ENCODE peak calls at places on chromosomes 16 and 17, in six cellular contexts. One of them, this sample, is unnamed.

GRCh38 chr16:64983983-64984382 is 137.9 kb downstream of the CDH11 start:
- DNase-seq in HS-5: no peak
- DNase-seq in dorsolateral prefrontal cortex: peak; percentile 56
- DNase-seq in K562: peak; percentile 5
- DNase-seq in iris pigment epithelial cell: peak; percentile 88
- DNase-seq in RPMI7951: peak; percentile 78
- DNase-seq in this sample: peak; percentile 88

GRCh38 chr17:596763-597644 is 117.6 kb downstream of the VPS53 start:
- DNase-seq in iris pigment epithelial cell: peak; percentile 89
- DNase-seq in RPMI7951: peak; percentile 31
- DNase-seq in K562: peak; percentile 36
- DNase-seq in HS-5: no peak
- DNase-seq in dorsolateral prefrontal cortex: no peak
- DNase-seq in this sample: no peak

GRCh38 chr17:21419299-21420239 is 43.4 kb downstream of the KCNJ12 start:
- DNase-seq in RPMI7951: no peak
- DNase-seq in K562: no peak
- DNase-seq in dorsolateral prefrontal cortex: no peak
- DNase-seq in iris pigment epithelial cell: no peak
- DNase-seq in HS-5: no peak
- DNase-seq in this sample: no peak

GRCh38 chr17:17348872-17349723 is 45.9 kb downstream of the NT5M start:
- DNase-seq in K562: no peak
- DNase-seq in dorsolateral prefrontal cortex: no peak
- DNase-seq in RPMI7951: no peak
- DNase-seq in iris pigment epithelial cell: no peak
- DNase-seq in HS-5: no peak
- DNase-seq in this sample: peak; percentile 58

GRCh38 chr16:87854053-87854906 is 15.0 kb downstream of the SLC7A5 start:
- DNase-seq in dorsolateral prefrontal cortex: no peak
- DNase-seq in HS-5: no peak
- DNase-seq in RPMI7951: peak; percentile 73
- DNase-seq in K562: peak; percentile 95
- DNase-seq in iris pigment epithelial cell: no peak
- DNase-seq in this sample: peak; percentile 62

GRCh38 chr16:86676216-86676800 is 98.0 kb downstream of the FOXL1 start:
- DNase-seq in iris pigment epithelial cell: peak; percentile 77
- DNase-seq in HS-5: no peak
- DNase-seq in dorsolateral prefrontal cortex: no peak
- DNase-seq in RPMI7951: peak; percentile 85
- DNase-seq in K562: no peak
- DNase-seq in this sample: no peak

GRCh38 chr17:16478693-16479092 is 13.3 kb downstream of the LRRC75A start:
- DNase-seq in iris pigment epithelial cell: no peak
- DNase-seq in HS-5: no peak
- DNase-seq in K562: no peak
- DNase-seq in dorsolateral prefrontal cortex: no peak
- DNase-seq in RPMI7951: no peak
- DNase-seq in this sample: no peak

GRCh38 chr17:9273334-9274118 is 252.2 kb downstream of the NTN1 start:
- DNase-seq in RPMI7951: peak; percentile 4
- DNase-seq in K562: no peak
- DNase-seq in dorsolateral prefrontal cortex: peak; percentile 61
- DNase-seq in iris pigment epithelial cell: no peak
- DNase-seq in HS-5: no peak
- DNase-seq in this sample: no peak

GRCh38 chr16:31093132-31093703 is 1.4 kb downstream of the VKORC1 start:
- DNase-seq in iris pigment epithelial cell: peak; percentile 45
- DNase-seq in RPMI7951: peak; percentile 72
- DNase-seq in K562: peak; percentile 81
- DNase-seq in dorsolateral prefrontal cortex: peak; percentile 40
- DNase-seq in HS-5: no peak
- DNase-seq in this sample: peak; percentile 76

GRCh38 chr16:28905229-28905754 is 19.7 kb downstream of the RABEP2 start:
- DNase-seq in RPMI7951: no peak
- DNase-seq in dorsolateral prefrontal cortex: no peak
- DNase-seq in K562: no peak
- DNase-seq in iris pigment epithelial cell: no peak
- DNase-seq in HS-5: no peak
- DNase-seq in this sample: no peak

GRCh38 chr17:47280072-47280811 is 26.6 kb downstream of the ITGB3 start:
- DNase-seq in K562: peak; percentile 67
- DNase-seq in HS-5: no peak
- DNase-seq in RPMI7951: peak; percentile 80
- DNase-seq in dorsolateral prefrontal cortex: no peak
- DNase-seq in iris pigment epithelial cell: peak; percentile 80
- DNase-seq in this sample: peak; percentile 34

GRCh38 chr17:57294629-57295501 is 38.5 kb downstream of the MSI2 start:
- DNase-seq in RPMI7951: peak; percentile 86
- DNase-seq in K562: peak; percentile 38
- DNase-seq in iris pigment epithelial cell: peak; percentile 61
- DNase-seq in HS-5: no peak
- DNase-seq in dorsolateral prefrontal cortex: no peak
- DNase-seq in this sample: peak; percentile 92

GRCh38 chr16:10862432-10862831 is 14.6 kb upstream of the CIITA start:
- DNase-seq in RPMI7951: peak; percentile 90
- DNase-seq in HS-5: peak; percentile 90
- DNase-seq in iris pigment epithelial cell: peak; percentile 70
- DNase-seq in dorsolateral prefrontal cortex: peak; percentile 39
- DNase-seq in K562: no peak
- DNase-seq in this sample: peak; percentile 78

GRCh38 chr17:82559779-82560642 is 40.5 kb downstream of the FOXK2 start:
- DNase-seq in iris pigment epithelial cell: no peak
- DNase-seq in HS-5: no peak
- DNase-seq in RPMI7951: no peak
- DNase-seq in K562: no peak
- DNase-seq in dorsolateral prefrontal cortex: no peak
- DNase-seq in this sample: no peak

GRCh38 chr16:14369734-14370598 is 260.1 kb downstream of the PARN start:
- DNase-seq in RPMI7951: peak; percentile 89
- DNase-seq in iris pigment epithelial cell: no peak
- DNase-seq in K562: no peak
- DNase-seq in HS-5: no peak
- DNase-seq in dorsolateral prefrontal cortex: no peak
- DNase-seq in this sample: peak; percentile 80

GRCh38 chr17:17837380-17837821 is 615 bp upstream of the SREBF1 start:
- DNase-seq in iris pigment epithelial cell: peak; percentile 71
- DNase-seq in K562: peak; percentile 70
- DNase-seq in HS-5: no peak
- DNase-seq in RPMI7951: peak; percentile 82
- DNase-seq in dorsolateral prefrontal cortex: no peak
- DNase-seq in this sample: peak; percentile 85

GRCh38 chr17:9195961-9196668 is 174.8 kb downstream of the NTN1 start:
- DNase-seq in HS-5: no peak
- DNase-seq in RPMI7951: no peak
- DNase-seq in iris pigment epithelial cell: no peak
- DNase-seq in K562: no peak
- DNase-seq in dorsolateral prefrontal cortex: no peak
- DNase-seq in this sample: peak; percentile 24

GRCh38 chr17:45013021-45013997 is 38.1 kb downstream of the DCAKD start:
- DNase-seq in RPMI7951: no peak
- DNase-seq in K562: no peak
- DNase-seq in HS-5: no peak
- DNase-seq in dorsolateral prefrontal cortex: no peak
- DNase-seq in iris pigment epithelial cell: no peak
- DNase-seq in this sample: peak; percentile 75

GRCh38 chr17:64747938-64748540 is 85.9 kb upstream of the SMURF2 start:
- DNase-seq in dorsolateral prefrontal cortex: no peak
- DNase-seq in HS-5: peak; percentile 50
- DNase-seq in iris pigment epithelial cell: peak; percentile 72
- DNase-seq in K562: no peak
- DNase-seq in RPMI7951: no peak
- DNase-seq in this sample: no peak

GRCh38 chr17:9529033-9529748 is 46.4 kb downstream of the STX8 start:
- DNase-seq in iris pigment epithelial cell: peak; percentile 60
- DNase-seq in K562: peak; percentile 19
- DNase-seq in RPMI7951: peak; percentile 15
- DNase-seq in HS-5: no peak
- DNase-seq in dorsolateral prefrontal cortex: no peak
- DNase-seq in this sample: peak; percentile 30

GRCh38 chr17:79923974-79924638 is 84.9 kb upstream of the CBX4 start:
- DNase-seq in HS-5: no peak
- DNase-seq in dorsolateral prefrontal cortex: peak; percentile 61
- DNase-seq in RPMI7951: no peak
- DNase-seq in K562: peak; percentile 80
- DNase-seq in iris pigment epithelial cell: peak; percentile 23
- DNase-seq in this sample: peak; percentile 29

GRCh38 chr16:58501242-58502131 is 1.5 kb downstream of the NDRG4 start:
- DNase-seq in dorsolateral prefrontal cortex: peak; percentile 76
- DNase-seq in K562: peak; percentile 44
- DNase-seq in iris pigment epithelial cell: no peak
- DNase-seq in RPMI7951: no peak
- DNase-seq in HS-5: no peak
- DNase-seq in this sample: no peak

GRCh38 chr16:79601092-79601977 is 798 bp upstream of the MAF start:
- DNase-seq in RPMI7951: peak; percentile 49
- DNase-seq in iris pigment epithelial cell: peak; percentile 29
- DNase-seq in HS-5: no peak
- DNase-seq in dorsolateral prefrontal cortex: no peak
- DNase-seq in K562: no peak
- DNase-seq in this sample: peak; percentile 64

GRCh38 chr16:86991679-86992078 is 325.5 kb downstream of the C16orf95 start:
- DNase-seq in RPMI7951: peak; percentile 55
- DNase-seq in dorsolateral prefrontal cortex: no peak
- DNase-seq in HS-5: no peak
- DNase-seq in K562: no peak
- DNase-seq in iris pigment epithelial cell: peak; percentile 59
- DNase-seq in this sample: peak; percentile 24

GRCh38 chr17:78227455-78227916 is 3.9 kb upstream of the TMEM235 start:
- DNase-seq in dorsolateral prefrontal cortex: peak; percentile 66
- DNase-seq in RPMI7951: peak; percentile 65
- DNase-seq in K562: no peak
- DNase-seq in HS-5: no peak
- DNase-seq in iris pigment epithelial cell: no peak
- DNase-seq in this sample: peak; percentile 90

GRCh38 chr17:29469251-29469650 is 79.1 kb downstream of the TAOK1 start:
- DNase-seq in HS-5: no peak
- DNase-seq in dorsolateral prefrontal cortex: no peak
- DNase-seq in K562: no peak
- DNase-seq in RPMI7951: no peak
- DNase-seq in iris pigment epithelial cell: peak; percentile 54
- DNase-seq in this sample: no peak

GRCh38 chr16:81310045-81310644 is 4.6 kb upstream of the GAN start:
- DNase-seq in K562: no peak
- DNase-seq in RPMI7951: no peak
- DNase-seq in HS-5: no peak
- DNase-seq in iris pigment epithelial cell: no peak
- DNase-seq in dorsolateral prefrontal cortex: no peak
- DNase-seq in this sample: no peak

GRCh38 chr16:22814330-22815105 is 556 bp downstream of the HS3ST2 start:
- DNase-seq in iris pigment epithelial cell: no peak
- DNase-seq in K562: no peak
- DNase-seq in RPMI7951: no peak
- DNase-seq in dorsolateral prefrontal cortex: no peak
- DNase-seq in HS-5: no peak
- DNase-seq in this sample: no peak

GRCh38 chr16:27240948-27241531 is 27.5 kb downstream of the NSMCE1 start:
- DNase-seq in HS-5: peak; percentile 75
- DNase-seq in dorsolateral prefrontal cortex: no peak
- DNase-seq in K562: no peak
- DNase-seq in RPMI7951: peak; percentile 73
- DNase-seq in iris pigment epithelial cell: peak; percentile 74
- DNase-seq in this sample: peak; percentile 27

GRCh38 chr16:4257646-4258556 is 14.9 kb downstream of the TFAP4 start:
- DNase-seq in HS-5: no peak
- DNase-seq in iris pigment epithelial cell: no peak
- DNase-seq in dorsolateral prefrontal cortex: no peak
- DNase-seq in RPMI7951: no peak
- DNase-seq in K562: no peak
- DNase-seq in this sample: peak; percentile 90

GRCh38 chr17:82864721-82865240 is 25.0 kb upstream of the ZNF750 start:
- DNase-seq in iris pigment epithelial cell: no peak
- DNase-seq in K562: no peak
- DNase-seq in RPMI7951: no peak
- DNase-seq in HS-5: no peak
- DNase-seq in dorsolateral prefrontal cortex: no peak
- DNase-seq in this sample: peak; percentile 19

GRCh38 chr16:65547799-65548446 is 426.1 kb upstream of the CDH11 start:
- DNase-seq in HS-5: peak; percentile 53
- DNase-seq in dorsolateral prefrontal cortex: no peak
- DNase-seq in iris pigment epithelial cell: peak; percentile 91
- DNase-seq in RPMI7951: peak; percentile 97
- DNase-seq in K562: no peak
- DNase-seq in this sample: peak; percentile 70

GRCh38 chr17:64777413-64778101 is 115.5 kb upstream of the SMURF2 start:
- DNase-seq in RPMI7951: no peak
- DNase-seq in K562: no peak
- DNase-seq in dorsolateral prefrontal cortex: peak; percentile 64
- DNase-seq in HS-5: no peak
- DNase-seq in iris pigment epithelial cell: no peak
- DNase-seq in this sample: no peak

GRCh38 chr17:63433746-63434591 is 12.1 kb downstream of the CYB561 start:
- DNase-seq in dorsolateral prefrontal cortex: peak; percentile 49
- DNase-seq in iris pigment epithelial cell: peak; percentile 95
- DNase-seq in K562: peak; percentile 33
- DNase-seq in RPMI7951: peak; percentile 86
- DNase-seq in HS-5: peak; percentile 82
- DNase-seq in this sample: peak; percentile 83

GRCh38 chr17:58960068-58960467 is 146.6 kb downstream of the TRIM37 start:
- DNase-seq in iris pigment epithelial cell: peak; percentile 77
- DNase-seq in dorsolateral prefrontal cortex: no peak
- DNase-seq in HS-5: peak; percentile 23
- DNase-seq in K562: peak; percentile 36
- DNase-seq in RPMI7951: peak; percentile 58
- DNase-seq in this sample: peak; percentile 43